ENCODE peak calls at places on chromosomes 13 and 19, in five cellular contexts. J, I, R, W and V are unnamed samples.

GRCh38 chr19:29372461-29372860 is 153.3 kb upstream of the VSTM2B start:
- DNase-seq in I (no peak), R (no peak), W (no peak), J (no peak), V (no peak)

GRCh38 chr13:75633285-75633684 is 2.8 kb upstream of the LMO7 start:
- DNase-seq in W (no peak), R (no peak), I (no peak), J (no peak), V (no peak)

GRCh38 chr13:113211774-113212173 is 2.4 kb downstream of the CUL4A start:
- DNase-seq in J (no peak), I (no peak), W (no peak), R (no peak), V (no peak)

GRCh38 chr13:22880756-22881701 is 299.8 kb upstream of the SGCG start:
- DNase-seq in R (no peak), J (no peak), I (no peak), W (no peak), V (no peak)

GRCh38 chr13:20489185-20489820 is 36.4 kb downstream of the CRYL1 start:
- DNase-seq in R (no peak), I (no peak), W (no peak), J (no peak), V (peak)

GRCh38 chr19:2577722-2578335 is 101.9 kb downstream of the GADD45B start:
- DNase-seq in R (no peak), W (peak), J (no peak), I (no peak), V (no peak)

GRCh38 chr13:43948059-43948458 is 68.4 kb downstream of the LACC1 start:
- DNase-seq in I (no peak), W (no peak), J (no peak), R (no peak), V (no peak)

GRCh38 chr13:87754097-87754496 is 82.9 kb downstream of the SLITRK5 start:
- DNase-seq in J (no peak), I (no peak), W (no peak), R (no peak), V (no peak)

GRCh38 chr19:33715462-33715861 is 81.2 kb upstream of the KCTD15 start:
- DNase-seq in W (no peak), R (no peak), I (no peak), J (no peak), V (no peak)

GRCh38 chr13:112444416-112445399 is 68.6 kb downstream of the SPACA7 start:
- DNase-seq in W (no peak), I (no peak), J (no peak), R (no peak), V (no peak)

GRCh38 chr13:21671793-21672680 is 1.2 kb downstream of the FGF9 start:
- DNase-seq in I (no peak), R (no peak), J (no peak), W (no peak), V (no peak)

GRCh38 chr13:95948646-95949045 is 104.6 kb downstream of the UGGT2 start:
- DNase-seq in I (no peak), W (no peak), R (no peak), J (no peak), V (no peak)

GRCh38 chr13:112722433-112723250 is 32.8 kb downstream of the ATP11A start:
- DNase-seq in W (no peak), R (peak), I (no peak), J (no peak), V (peak)

GRCh38 chr13:79538757-79539156 is 57.8 kb downstream of the NDFIP2 start:
- DNase-seq in I (no peak), W (no peak), J (no peak), R (no peak), V (no peak)

GRCh38 chr13:34335662-34336007 is 517.7 kb downstream of the RFC3 start:
- DNase-seq in R (no peak), J (no peak), W (no peak), I (no peak), V (no peak)

GRCh38 chr19:40717880-40718773 is 1.2 kb downstream of the ITPKC start:
- DNase-seq in W (peak), J (no peak), R (peak), I (no peak), V (no peak)

GRCh38 chr13:79966039-79966438 is 374.9 kb downstream of the SPRY2 start:
- DNase-seq in W (no peak), I (no peak), J (no peak), R (no peak), V (no peak)

GRCh38 chr19:6209233-6209632 is 70.5 kb downstream of the MLLT1 start:
- DNase-seq in W (no peak), R (no peak), J (no peak), I (no peak), V (no peak)

GRCh38 chr19:32866564-32867265 is 2.9 kb downstream of the SLC7A9 start:
- DNase-seq in J (no peak), R (no peak), I (no peak), W (no peak), V (no peak)

GRCh38 chr13:51532736-51533197 is 51.5 kb upstream of the WDFY2 start:
- DNase-seq in R (no peak), J (peak), I (no peak), W (no peak), V (no peak)

GRCh38 chr13:73138276-73138950 is 79.6 kb downstream of the KLF5 start:
- DNase-seq in J (no peak), I (no peak), R (no peak), W (no peak), V (no peak)

GRCh38 chr19:30036154-30037129 is 94.4 kb downstream of the URI1 start:
- DNase-seq in J (no peak), W (no peak), I (no peak), R (no peak), V (no peak)

GRCh38 chr19:7400815-7401214 is 52.1 kb downstream of the ARHGEF18 start:
- DNase-seq in W (no peak), J (no peak), R (no peak), I (no peak), V (no peak)

GRCh38 chr13:31022491-31022890 is 90.0 kb downstream of the TEX26 start:
- DNase-seq in I (no peak), R (no peak), W (no peak), J (no peak), V (no peak)

GRCh38 chr13:42007844-42008243 is 40.6 kb upstream of the DGKH start:
- DNase-seq in I (no peak), W (no peak), R (no peak), J (no peak), V (no peak)

GRCh38 chr13:109794095-109794494 is 7.7 kb upstream of the IRS2 start:
- DNase-seq in J (no peak), R (no peak), W (no peak), I (no peak), V (no peak)

GRCh38 chr19:20247016-20247683 is 80.1 kb downstream of the ZNF486 start:
- DNase-seq in J (peak), W (no peak), R (no peak), I (no peak), V (peak)

GRCh38 chr13:91203430-91203829 is 144.1 kb upstream of the MIR17HG start:
- DNase-seq in R (no peak), W (no peak), I (no peak), J (no peak), V (no peak)

GRCh38 chr13:48896312-48896711 is 79.4 kb upstream of the FNDC3A start:
- DNase-seq in R (peak), W (no peak), I (no peak), J (no peak), V (no peak)

GRCh38 chr19:13427273-13428051 is 78.8 kb downstream of the CACNA1A start:
- DNase-seq in W (no peak), I (no peak), J (no peak), R (no peak), V (no peak)
- TF ChIP-seq POLR2AphosphoS5 in W (no peak), I (no peak), J (no peak), R (no peak), V (no peak)

DNA sequence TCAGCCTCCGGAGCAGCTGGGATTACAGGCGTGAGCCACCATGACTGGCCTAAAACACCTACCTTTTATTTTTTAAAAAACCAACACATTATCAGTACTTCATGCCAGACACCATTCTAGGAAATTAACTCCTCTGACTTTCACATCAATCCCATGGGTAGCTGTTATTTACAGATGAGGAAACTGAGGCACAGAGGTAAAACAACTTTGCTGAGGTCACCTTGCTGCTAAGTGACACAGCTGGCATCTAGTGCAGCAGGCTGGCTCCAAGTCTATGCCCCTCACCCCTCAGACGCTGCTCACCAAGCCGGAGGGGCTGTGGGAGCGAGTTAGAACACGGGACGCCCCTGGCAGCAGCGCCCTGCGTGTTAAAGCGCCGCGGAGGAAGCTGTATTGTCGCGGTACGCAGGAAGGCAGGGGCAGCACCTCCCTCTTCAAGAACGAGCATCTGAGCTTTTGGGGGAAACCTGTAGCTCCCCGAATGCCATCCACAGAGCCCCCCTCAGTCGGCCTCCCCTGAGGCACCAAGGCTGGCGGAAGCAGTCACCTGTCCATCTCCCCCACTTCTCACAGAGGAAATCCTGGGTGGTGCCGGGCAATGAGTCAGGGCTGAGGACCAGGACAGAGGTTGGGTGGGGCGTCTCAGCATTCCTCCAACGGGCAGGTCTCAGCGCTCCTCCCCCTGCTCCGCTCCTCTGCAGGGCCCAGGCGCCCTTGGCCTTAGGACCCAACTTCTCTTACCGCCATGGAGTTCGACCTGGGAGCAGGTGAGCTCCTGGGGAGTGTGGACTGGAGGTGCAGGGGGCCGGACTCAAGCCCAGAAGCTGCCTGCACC is at the start of gene C19orf33:
- DNase-seq in R (no peak), W (peak), J (no peak), I (no peak), V (peak)
- TF ChIP-seq POLR2AphosphoS5 in R (peak), W (no peak), J (no peak), I (no peak), V (peak)

GRCh38 chr19:4362871-4363545 is 19.6 kb downstream of the MPND start:
- DNase-seq in I (no peak), W (no peak), J (no peak), R (no peak), V (no peak)
- TF ChIP-seq POLR2AphosphoS5 in I (no peak), W (no peak), J (peak), R (peak), V (no peak)

GRCh38 chr13:64078025-64078424 is 2662.4 kb upstream of the PCDH20 start:
- DNase-seq in I (no peak), W (no peak), J (no peak), R (no peak), V (no peak)
- TF ChIP-seq POLR2AphosphoS5 in I (no peak), W (no peak), J (no peak), R (no peak), V (no peak)

GRCh38 chr19:808176-808741 is 11.0 kb downstream of the PTBP1 start:
- DNase-seq in W (no peak), J (peak), I (no peak), R (no peak), V (no peak)
- TF ChIP-seq POLR2AphosphoS5 in W (no peak), J (peak), I (peak), R (peak), V (no peak)

GRCh38 chr19:34961775-34962174 is 2.3 kb downstream of the ZNF792 start:
- DNase-seq in W (no peak), R (no peak), J (no peak), I (no peak), V (no peak)
- TF ChIP-seq POLR2AphosphoS5 in W (no peak), R (no peak), J (no peak), I (no peak), V (no peak)

GRCh38 chr19:49930483-49931011 is 1.2 kb upstream of the NUP62 start:
- DNase-seq in J (no peak), R (no peak), I (no peak), W (no peak), V (no peak)
- TF ChIP-seq POLR2AphosphoS5 in J (no peak), R (no peak), I (no peak), W (no peak), V (no peak)

GRCh38 chr19:5152767-5153532 is 184.0 kb downstream of the KDM4B start:
- DNase-seq in I (peak), R (no peak), W (no peak), J (no peak), V (no peak)

GRCh38 chr19:5154799-5155426 is 185.7 kb downstream of the PTPRS start:
- DNase-seq in W (no peak), J (no peak), I (no peak), R (no peak), V (no peak)

GRCh38 chr19:5155586-5156210 is 184.9 kb downstream of the PTPRS start:
- DNase-seq in R (no peak), J (no peak), W (no peak), I (no peak), V (no peak)

GRCh38 chr19:5153601-5154128 is 184.8 kb downstream of the KDM4B start:
- DNase-seq in I (peak), J (no peak), W (no peak), R (no peak), V (no peak)

DNA sequence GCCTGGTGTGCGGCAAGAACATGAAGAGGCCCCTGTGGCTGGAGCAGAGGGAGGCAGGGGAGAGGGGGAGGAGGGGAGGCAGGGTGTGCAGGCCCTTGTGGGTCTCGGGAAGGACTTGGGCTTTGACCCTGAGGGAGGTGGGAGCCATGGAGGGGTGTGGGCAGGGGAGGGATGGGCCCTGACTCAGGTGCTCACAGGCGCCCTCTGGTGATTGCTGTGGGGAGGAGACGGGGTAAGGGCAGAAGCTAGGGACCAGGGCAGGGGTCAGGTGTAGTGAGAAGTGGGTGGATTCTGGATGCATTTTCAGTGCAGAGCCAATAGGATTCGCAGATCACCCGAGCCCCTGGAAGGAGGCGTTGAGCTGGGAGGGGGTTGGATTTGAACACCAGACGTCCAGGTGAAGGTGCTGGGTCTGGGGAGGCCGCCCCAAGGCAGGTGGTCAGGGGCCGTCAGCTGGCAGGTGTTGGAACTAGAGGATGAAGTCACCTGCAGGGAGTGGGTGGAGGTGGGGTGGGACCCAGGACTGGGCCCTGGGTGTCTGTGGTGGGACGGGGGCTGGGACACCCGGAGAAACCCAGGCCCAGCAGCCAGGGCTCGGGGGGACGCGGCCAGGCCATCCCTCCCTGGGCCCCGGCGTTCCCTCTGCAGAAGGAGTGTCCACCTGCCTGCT is 185.4 kb downstream of the KDM4B start:
- DNase-seq in W (no peak), J (peak), I (peak), R (no peak), V (no peak)
- TF ChIP-seq POLR2AphosphoS5 in W (no peak), J (no peak), I (no peak), R (no peak), V (no peak)